ENCODE peak calls at places on chromosome 6, in four cellular contexts. One of them, this sample, is unnamed.

GRCh38 chr6:137413482-137413881 is 80.7 kb downstream of the OLIG3 start:
- DNase-seq in stimulated activated CD4-positive, alpha-beta T cell treated with anti-CD3 and anti-CD28 coated beads, Interleukin-4, amount 100 ng/mL, for 48 hours: no peak
- DNase-seq in cardiac muscle cell: peak
- DNase-seq in lung microvascular endothelial cell: no peak
- DNase-seq in this sample: no peak

GRCh38 chr6:143401060-143401426 is 49.5 kb downstream of the ADAT2 start:
- DNase-seq in stimulated activated CD4-positive, alpha-beta T cell treated with anti-CD3 and anti-CD28 coated beads, Interleukin-4, amount 100 ng/mL, for 48 hours: no peak
- DNase-seq in lung microvascular endothelial cell: no peak
- DNase-seq in cardiac muscle cell: no peak
- DNase-seq in this sample: no peak

GRCh38 chr6:20117474-20117873 is 94.8 kb downstream of the MBOAT1 start:
- DNase-seq in stimulated activated CD4-positive, alpha-beta T cell treated with anti-CD3 and anti-CD28 coated beads, Interleukin-4, amount 100 ng/mL, for 48 hours: no peak
- DNase-seq in lung microvascular endothelial cell: no peak
- DNase-seq in cardiac muscle cell: peak
- DNase-seq in this sample: no peak

GRCh38 chr6:169407338-169407737 is 153.7 kb upstream of the THBS2 start:
- DNase-seq in stimulated activated CD4-positive, alpha-beta T cell treated with anti-CD3 and anti-CD28 coated beads, Interleukin-4, amount 100 ng/mL, for 48 hours: no peak
- DNase-seq in cardiac muscle cell: no peak
- DNase-seq in lung microvascular endothelial cell: no peak
- DNase-seq in this sample: no peak

GRCh38 chr6:42704937-42705374 is 17.4 kb downstream of the PRPH2 start:
- DNase-seq in cardiac muscle cell: no peak
- DNase-seq in lung microvascular endothelial cell: no peak
- DNase-seq in stimulated activated CD4-positive, alpha-beta T cell treated with anti-CD3 and anti-CD28 coated beads, Interleukin-4, amount 100 ng/mL, for 48 hours: no peak
- DNase-seq in this sample: no peak

GRCh38 chr6:55758156-55758942 is 117.0 kb downstream of the BMP5 start:
- DNase-seq in lung microvascular endothelial cell: no peak
- DNase-seq in stimulated activated CD4-positive, alpha-beta T cell treated with anti-CD3 and anti-CD28 coated beads, Interleukin-4, amount 100 ng/mL, for 48 hours: no peak
- DNase-seq in cardiac muscle cell: no peak
- DNase-seq in this sample: no peak

GRCh38 chr6:103798166-103798565 is 1061.6 kb downstream of the HACE1 start:
- DNase-seq in lung microvascular endothelial cell: no peak
- DNase-seq in cardiac muscle cell: no peak
- DNase-seq in stimulated activated CD4-positive, alpha-beta T cell treated with anti-CD3 and anti-CD28 coated beads, Interleukin-4, amount 100 ng/mL, for 48 hours: no peak
- DNase-seq in this sample: no peak

GRCh38 chr6:61200444-61200843 is 1085.6 kb downstream of the KHDRBS2 start:
- DNase-seq in stimulated activated CD4-positive, alpha-beta T cell treated with anti-CD3 and anti-CD28 coated beads, Interleukin-4, amount 100 ng/mL, for 48 hours: no peak
- DNase-seq in lung microvascular endothelial cell: no peak
- DNase-seq in cardiac muscle cell: no peak
- DNase-seq in this sample: no peak

GRCh38 chr6:163310973-163311383 is 103.5 kb upstream of the QKI start:
- DNase-seq in stimulated activated CD4-positive, alpha-beta T cell treated with anti-CD3 and anti-CD28 coated beads, Interleukin-4, amount 100 ng/mL, for 48 hours: no peak
- DNase-seq in cardiac muscle cell: no peak
- DNase-seq in lung microvascular endothelial cell: no peak
- DNase-seq in this sample: no peak

GRCh38 chr6:127854009-127854408 is 46.8 kb downstream of the THEMIS start:
- DNase-seq in lung microvascular endothelial cell: peak
- DNase-seq in stimulated activated CD4-positive, alpha-beta T cell treated with anti-CD3 and anti-CD28 coated beads, Interleukin-4, amount 100 ng/mL, for 48 hours: no peak
- DNase-seq in cardiac muscle cell: no peak
- DNase-seq in this sample: peak

GRCh38 chr6:147821266-147821665 is 312.8 kb downstream of the SAMD5 start:
- DNase-seq in stimulated activated CD4-positive, alpha-beta T cell treated with anti-CD3 and anti-CD28 coated beads, Interleukin-4, amount 100 ng/mL, for 48 hours: no peak
- DNase-seq in lung microvascular endothelial cell: no peak
- DNase-seq in cardiac muscle cell: no peak
- DNase-seq in this sample: no peak

This sample was measured in SK-MEL-5.